ENCODE peak calls at places on chromosomes 2 and 18, in five cellular contexts. J, O, F, V and L are unnamed samples.

GRCh38 chr2:145739679-145740078 is 1219.8 kb upstream of the ZEB2 start:
- DNase-seq in F (no peak), J (no peak), O (no peak), V (no peak), L (no peak)

GRCh38 chr2:171347158-171347557 is 86.6 kb downstream of the METTL8 start:
- DNase-seq in O (peak; percentile 19), V (peak; percentile 4), J (peak; percentile 54), F (peak; percentile 58), L (no peak)

GRCh38 chr2:208511016-208511415 is 104.4 kb downstream of the PTH2R start:
- DNase-seq in F (no peak), V (no peak), J (no peak), O (no peak), L (no peak)

GRCh38 chr2:233185963-233186362 is 65.5 kb upstream of the ATG16L1 start:
- DNase-seq in J (no peak), F (no peak), O (no peak), V (no peak), L (no peak)

GRCh38 chr2:206112108-206112507 is 26.1 kb upstream of the INO80D start:
- DNase-seq in F (peak; percentile 13), V (peak; percentile 20), J (no peak), O (no peak), L (no peak)

GRCh38 chr2:230849633-230850357 is 14.9 kb upstream of the ITM2C start:
- DNase-seq in V (peak; percentile 30), J (no peak), F (no peak), O (no peak), L (peak; percentile 97)

GRCh38 chr2:224837066-224837465 is 120.9 kb upstream of the CCDC195 start:
- DNase-seq in F (peak; percentile 24), V (no peak), J (no peak), O (no peak), L (no peak)

GRCh38 chr2:149365826-149366583 is 35.6 kb downstream of the LYPD6 start:
- DNase-seq in J (peak; percentile 43), F (peak; percentile 82), O (peak; percentile 4), V (peak; percentile 55), L (no peak)

GRCh38 chr2:220956429-220956828 is 615.7 kb downstream of the EPHA4 start:
- DNase-seq in O (no peak), V (no peak), F (no peak), J (no peak), L (no peak)

GRCh38 chr2:171763602-171764001 is 76.3 kb downstream of the DYNC1I2 start:
- DNase-seq in V (no peak), J (peak; percentile 33), F (peak; percentile 5), O (no peak), L (no peak)

GRCh38 chr18:45951021-45951714 is 16.0 kb downstream of the EPG5 start:
- DNase-seq in O (peak; percentile 90), F (peak; percentile 90), J (peak; percentile 92), V (peak; percentile 85), L (no peak)

GRCh38 chr2:84643991-84644390 is 127.7 kb downstream of the DNAH6 start:
- DNase-seq in V (no peak), J (no peak), F (peak; percentile 6), O (no peak), L (no peak)

GRCh38 chr2:66433945-66434678 is 813 bp upstream of the MEIS1 start:
- DNase-seq in O (peak; percentile 76), J (peak; percentile 92), F (peak; percentile 76), V (peak; percentile 86), L (peak; percentile 86)

GRCh38 chr2:160375802-160376469 is 117.7 kb downstream of the RBMS1 start:
- DNase-seq in F (peak; percentile 75), V (no peak), J (peak; percentile 69), O (peak; percentile 69), L (no peak)

GRCh38 chr2:63465633-63466032 is 122.6 kb downstream of the WDPCP start:
- DNase-seq in J (peak; percentile 9), F (peak; percentile 33), O (peak; percentile 51), V (peak; percentile 46), L (no peak)

GRCh38 chr2:181300600-181301291 is 156.4 kb upstream of the ITGA4 start:
- DNase-seq in V (no peak), O (no peak), F (no peak), J (no peak), L (no peak)

GRCh38 chr2:54524236-54524991 is 68.3 kb downstream of the SPTBN1 start:
- DNase-seq in J (peak; percentile 96), O (peak; percentile 83), F (peak; percentile 94), V (peak; percentile 67), L (no peak)

GRCh38 chr2:235085476-235085875 is 133.7 kb downstream of the SH3BP4 start:
- DNase-seq in V (no peak), J (peak; percentile 32), F (no peak), O (no peak), L (no peak)

GRCh38 chr18:23828426-23828825 is 139.2 kb downstream of the LAMA3 start:
- DNase-seq in O (peak; percentile 68), F (peak; percentile 77), J (peak; percentile 88), V (peak; percentile 71), L (no peak)

GRCh38 chr2:37080674-37081073 is 3.5 kb downstream of the HEATR5B start:
- DNase-seq in J (no peak), V (no peak), F (no peak), O (no peak), L (no peak)

GRCh38 chr2:23711979-23712755 is 214.8 kb downstream of the ATAD2B start:
- DNase-seq in V (no peak), O (peak; percentile 10), J (peak; percentile 82), F (peak; percentile 63), L (peak; percentile 93)

GRCh38 chr2:101643004-101643524 is 54.4 kb upstream of the MAP4K4 start:
- DNase-seq in J (no peak), F (no peak), O (no peak), V (no peak), L (no peak)

GRCh38 chr2:98703738-98704137 is 27.2 kb downstream of the MGAT4A start:
- DNase-seq in F (no peak), J (no peak), V (no peak), O (no peak), L (no peak)

GRCh38 chr18:60466671-60467070 is 94.1 kb upstream of the MC4R start:
- DNase-seq in J (no peak), V (peak; percentile 90), F (peak; percentile 84), O (no peak), L (no peak)

GRCh38 chr18:67973916-67974315 is 457.4 kb upstream of the DSEL start:
- DNase-seq in F (no peak), V (no peak), J (no peak), O (no peak), L (no peak)

GRCh38 chr2:228649876-228650275 is 468.4 kb upstream of the SPHKAP start:
- DNase-seq in F (no peak), O (no peak), J (no peak), V (no peak), L (no peak)

GRCh38 chr18:31185551-31185950 is 22.9 kb upstream of the DSC1 start:
- DNase-seq in V (no peak), O (no peak), F (peak; percentile 59), J (no peak), L (no peak)

GRCh38 chr2:233482616-233483015 is 84.0 kb downstream of the USP40 start:
- DNase-seq in J (no peak), F (no peak), O (no peak), V (no peak), L (no peak)

GRCh38 chr2:102296449-102296848 is 14.9 kb upstream of the IL1RL1 start:
- DNase-seq in F (no peak), O (no peak), J (no peak), V (no peak), L (no peak)

DNA sequence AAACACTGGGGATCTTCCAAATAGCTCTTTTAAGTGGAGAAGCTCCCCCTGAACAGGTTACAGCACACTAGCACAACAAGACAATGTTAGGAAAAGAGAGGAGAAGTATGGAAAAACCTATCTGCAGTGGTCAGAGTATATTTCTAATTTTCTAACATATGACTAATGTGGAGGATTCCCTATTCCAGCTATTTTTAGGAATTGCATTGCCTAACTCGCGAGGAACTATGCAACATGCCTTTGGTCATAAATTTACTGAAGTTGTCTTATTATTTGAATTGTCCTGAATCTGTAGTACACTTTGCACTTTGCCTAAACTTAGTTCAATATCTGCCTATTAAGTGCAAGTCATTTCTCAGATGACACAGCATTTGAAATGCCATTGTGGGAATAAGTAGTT is 381.4 kb downstream of the CCDC85A start:
- DNase-seq in O (no peak), J (peak; percentile 70), F (peak; percentile 20), V (peak; percentile 16), L (no peak)
- H3K9ac ChIP-seq in O (no peak overlapping the region), J (no peak overlapping the region), F (no peak overlapping the region), V (no peak overlapping the region), L (no peak overlapping the region)

GRCh38 chr2:40329739-40330047 is 122.2 kb downstream of the SLC8A1 start:
- DNase-seq in O (no peak), J (no peak), V (no peak), F (no peak), L (no peak)
- H3K4me3 ChIP-seq in O (no peak overlapping the region), J (no peak overlapping the region), V (no peak overlapping the region), F (no peak overlapping the region), L (no peak overlapping the region)

DNA sequence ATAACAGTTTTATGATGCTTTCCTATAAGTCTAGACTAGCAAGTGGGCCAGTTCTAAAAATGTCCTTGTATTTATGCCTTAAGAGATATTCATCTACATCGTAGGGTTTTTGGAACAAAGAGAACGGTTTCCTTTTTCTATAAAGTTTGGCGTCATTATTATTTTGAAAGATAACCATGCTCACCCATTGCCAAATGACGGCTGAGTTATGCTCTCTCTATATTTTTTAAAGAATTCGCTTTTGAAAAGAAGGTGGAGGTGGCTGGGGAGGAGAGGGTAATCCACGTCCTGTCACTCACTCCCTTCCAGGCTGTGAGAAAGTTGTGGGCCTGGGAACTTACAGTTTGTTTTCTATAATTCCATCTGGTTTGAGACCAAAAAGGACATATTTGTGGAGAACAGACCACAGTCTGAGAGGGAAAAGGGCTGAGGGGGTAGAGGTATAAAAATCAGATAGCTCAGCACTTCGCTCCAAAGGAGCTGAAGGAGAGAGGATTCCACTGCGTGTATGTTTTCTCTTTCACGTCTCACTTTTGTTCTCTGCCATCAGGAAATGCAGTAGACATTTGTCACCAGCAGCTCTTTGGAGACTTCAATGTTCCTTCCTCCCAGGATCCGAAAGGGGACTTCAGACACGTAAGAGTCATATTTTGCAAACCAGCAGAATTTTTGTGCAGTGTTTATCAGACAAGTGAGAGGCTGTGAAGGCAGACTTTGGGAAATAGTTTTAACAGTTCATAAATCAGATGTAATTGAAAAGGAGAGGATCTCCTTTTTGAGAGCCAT is 282.0 kb upstream of the FN1 start:
- DNase-seq in F (no peak), V (peak; percentile 32), J (no peak), O (no peak), L (no peak)
- H3K9ac ChIP-seq in F (peak overlapping the region; percentile 5), V (peak overlapping the region; percentile 61), J (peak overlapping the region; percentile 80), O (peak overlapping the region; percentile 24), L (no peak overlapping the region)

GRCh38 chr2:20667151-20667530 is 197 bp downstream of the GDF7 start:
- DNase-seq in O (no peak), F (no peak), J (no peak), V (peak; percentile 58), L (no peak)
- H3K4me3 ChIP-seq in O (peak overlapping the region; percentile 20), F (no peak overlapping the region), J (peak overlapping the region; percentile 74), V (peak overlapping the region; percentile 38), L (no peak overlapping the region)